ENCODE peak calls at places on chromosomes 2 and 18, in six cellular contexts. E is IMR-90; F is cardiac septum; I is CD4-positive, alpha-beta T cell; S is naive thymus-derived CD4-positive, alpha-beta T cell; O is A549. M is an unnamed sample.

GRCh38 chr2:240988571-240989271 is 9.7 kb upstream of the SNED1 start:
- DNase-seq in E (no peak), F (peak), I (no peak), S (no peak), O (no peak), M (no peak)

GRCh38 chr18:5461056-5461455 is 82.7 kb downstream of the EPB41L3 start:
- DNase-seq in E (peak), F (no peak), I (no peak), S (no peak), O (no peak), M (no peak)

GRCh38 chr2:160402498-160402897 is 91.1 kb downstream of the RBMS1 start:
- DNase-seq in E (no peak), F (no peak), I (no peak), S (no peak), O (no peak), M (peak)

GRCh38 chr18:57792741-57793629 is 10.1 kb downstream of the ATP8B1 start:
- DNase-seq in E (no peak), F (peak), I (no peak), S (no peak), O (no peak), M (no peak)

GRCh38 chr18:78727057-78727739 is 252.4 kb upstream of the SALL3 start:
- DNase-seq in E (no peak), F (no peak), I (no peak), S (no peak), O (no peak), M (no peak)

GRCh38 chr2:44748-45341 is 1.5 kb downstream of the FAM110C start:
- DNase-seq in E (no peak), F (no peak), I (no peak), S (no peak), O (no peak), M (no peak)

GRCh38 chr18:65942103-65942502 is 191.3 kb downstream of the CDH7 start:
- DNase-seq in E (no peak), F (no peak), I (no peak), S (no peak), O (no peak), M (no peak)

GRCh38 chr2:172181840-172182239 is 79.1 kb upstream of the DLX2 start:
- DNase-seq in E (peak), F (no peak), I (no peak), S (no peak), O (no peak), M (peak)

GRCh38 chr2:139080244-139080643 is 300.1 kb upstream of the NXPH2 start:
- DNase-seq in E (no peak), F (no peak), I (no peak), S (no peak), O (no peak), M (no peak)

GRCh38 chr2:37414470-37414949 is 70.1 kb downstream of the QPCT start:
- DNase-seq in E (peak), F (no peak), I (no peak), S (no peak), O (peak), M (peak)

GRCh38 chr2:74235041-74235440 is 36.6 kb downstream of the MTHFD2 start:
- DNase-seq in E (no peak), F (no peak), I (no peak), S (no peak), O (no peak), M (no peak)

GRCh38 chr2:43539991-43540860 is 55.6 kb downstream of the THADA start:
- DNase-seq in E (peak), F (no peak), I (no peak), S (no peak), O (peak), M (no peak)

M was measured in cardiac muscle cell.